ENCODE peak calls at places on chromosomes 2 and 18, in nine cellular contexts. C is adrenal gland, P is pancreas, O is A549, T is dorsolateral prefrontal cortex, N is AG04449, F is esophagus squamous epithelium, L is H7, Z is heart left ventricle. Q is an unnamed sample.
A peak's percentile ranks its signal among the peaks of the same experiment; 100 is the strongest.

GRCh38 chr2:109523536-109524361 is 90.0 kb downstream of the SEPTIN10 start:
- DNase-seq in C (no peak), P (no peak), O (no peak), T (no peak), N (no peak), F (no peak), L (peak; percentile 19), Z (no peak), Q (no peak)

GRCh38 chr2:221876016-221876415 is 303.9 kb upstream of the EPHA4 start:
- DNase-seq in C (no peak), P (no peak), O (no peak), T (no peak), N (no peak), F (no peak), L (no peak), Z (no peak), Q (no peak)

GRCh38 chr2:172613610-172614231 is 57.8 kb downstream of the PDK1 start:
- DNase-seq in C (no peak), P (no peak), O (no peak), T (no peak), N (no peak), F (no peak), L (peak; percentile 19), Z (no peak), Q (no peak)

GRCh38 chr2:46706264-46706983 is 209.2 kb downstream of the MCFD2 start:
- DNase-seq in C (no peak), P (no peak), O (no peak), T (no peak), N (no peak), F (no peak), L (no peak), Z (no peak), Q (no peak)

GRCh38 chr2:70094171-70094977 is 7.1 kb downstream of the PCBP1 start:
- DNase-seq in C (no peak), P (no peak), O (no peak), T (no peak), N (no peak), F (no peak), L (no peak), Z (no peak), Q (no peak)

GRCh38 chr18:63422087-63422861 is at the start of gene VPS4B:
- DNase-seq in C (peak; percentile 99), P (peak; percentile 98), O (peak; percentile 98), T (peak; percentile 99), N (peak; percentile 97), F (peak; percentile 98), L (peak; percentile 95), Z (peak; percentile 100), Q (peak; percentile 99)

GRCh38 chr18:46322411-46322891 is 218.3 kb downstream of the HAUS1 start:
- DNase-seq in C (no peak), P (no peak), O (peak; percentile 24), T (no peak), N (no peak), F (no peak), L (no peak), Z (no peak), Q (no peak)

GRCh38 chr2:237532225-237532624 is 34.1 kb upstream of the PRLH start:
- DNase-seq in C (no peak), P (no peak), O (no peak), T (no peak), N (no peak), F (no peak), L (no peak), Z (no peak), Q (no peak)

GRCh38 chr2:165762723-165763122 is 31.3 kb downstream of the GALNT3 start:
- DNase-seq in C (no peak), P (no peak), O (no peak), T (no peak), N (no peak), F (no peak), L (no peak), Z (no peak), Q (no peak)

GRCh38 chr2:136381722-136382633 is 264.0 kb upstream of the CXCR4 start:
- DNase-seq in C (peak; percentile 11), P (no peak), O (no peak), T (no peak), N (no peak), F (no peak), L (no peak), Z (no peak), Q (no peak)

GRCh38 chr2:171712051-171712450 is 24.8 kb downstream of the DYNC1I2 start:
- DNase-seq in C (no peak), P (no peak), O (no peak), T (no peak), N (peak; percentile 67), F (no peak), L (no peak), Z (no peak), Q (peak; percentile 75)

GRCh38 chr2:57943271-57943670 is 103.3 kb upstream of the VRK2 start:
- DNase-seq in C (no peak), P (no peak), O (peak; percentile 10), T (no peak), N (peak; percentile 14), F (no peak), L (no peak), Z (no peak), Q (peak; percentile 31)

GRCh38 chr2:42906557-42907380 is 114.4 kb upstream of the HAAO start:
- DNase-seq in C (no peak), P (no peak), O (no peak), T (no peak), N (no peak), F (no peak), L (peak; percentile 78), Z (peak; percentile 76), Q (no peak)
- H3K4me3 ChIP-seq in C (no peak overlapping the region), P (no peak overlapping the region), O (no peak overlapping the region), T (no peak overlapping the region), N (no peak overlapping the region), F (no peak overlapping the region), L (no peak overlapping the region), Z (peak overlapping the region; percentile 12), Q (no peak overlapping the region)

DNA sequence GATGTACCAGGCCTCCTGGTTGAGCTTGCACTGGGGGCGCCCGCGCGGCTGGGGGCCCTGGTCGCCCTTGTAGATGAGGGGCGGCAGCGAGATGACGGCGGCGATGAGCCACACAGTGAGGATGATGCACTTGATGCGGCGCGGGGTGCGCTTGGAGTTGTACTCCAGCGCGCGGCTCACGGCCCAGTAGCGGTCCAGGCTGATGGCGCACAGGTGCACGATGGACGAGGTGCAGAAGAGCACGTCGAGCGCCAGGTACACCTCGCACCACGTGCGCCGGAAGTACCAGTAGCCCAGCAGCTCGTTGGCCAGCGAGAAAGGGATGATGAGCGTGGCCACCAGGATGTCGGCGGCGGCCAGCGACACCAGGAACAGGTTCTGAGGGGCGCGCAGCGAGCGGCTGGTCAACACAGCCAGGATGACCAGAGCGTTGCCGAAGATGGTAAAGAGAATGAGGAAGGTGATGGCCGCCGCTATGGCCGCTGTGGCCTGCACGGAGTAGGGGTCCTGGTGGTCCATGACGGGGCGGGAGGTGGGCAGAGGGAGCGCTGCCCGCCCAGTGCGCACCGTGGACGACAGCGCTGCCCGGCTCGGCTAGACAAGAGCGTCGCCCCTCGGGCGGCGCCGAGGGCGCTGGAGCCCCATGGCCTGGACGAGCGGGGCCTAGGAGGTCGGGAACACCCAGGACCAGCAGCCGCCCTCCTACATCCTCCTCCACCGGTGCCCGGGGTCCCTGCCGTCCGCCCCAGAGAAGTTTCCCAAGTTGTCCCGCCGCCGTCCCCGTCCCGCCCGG is 544 bp downstream of the ADRA2B start:
- DNase-seq in C (no peak), P (peak; percentile 39), O (no peak), T (no peak), N (no peak), F (no peak), L (no peak), Z (peak; percentile 67), Q (no peak)
- H3K4me3 ChIP-seq in C (no peak overlapping the region), P (peak overlapping the region; percentile 59), O (peak overlapping the region; percentile 69), T (peak overlapping the region; percentile 43), N (peak overlapping the region; percentile 32), F (peak overlapping the region; percentile 81), L (peak overlapping the region; percentile 61), Z (peak overlapping the region; percentile 63), Q (peak overlapping the region; percentile 37)

GRCh38 chr18:79136742-79137141 is 67.5 kb downstream of the ATP9B start:
- DNase-seq in C (no peak), P (no peak), O (peak; percentile 4), T (no peak), N (no peak), F (no peak), L (no peak), Z (no peak), Q (no peak)

GRCh38 chr18:79133724-79134123 is 64.5 kb downstream of the ATP9B start:
- DNase-seq in C (no peak), P (peak; percentile 19), O (no peak), T (peak; percentile 39), N (no peak), F (no peak), L (no peak), Z (no peak), Q (no peak)

GRCh38 chr18:79135924-79136323 is 66.7 kb downstream of the ATP9B start:
- DNase-seq in C (no peak), P (no peak), O (no peak), T (no peak), N (no peak), F (no peak), L (no peak), Z (no peak), Q (no peak)

GRCh38 chr18:79139206-79139605 is 70.0 kb downstream of the ATP9B start:
- DNase-seq in C (no peak), P (no peak), O (no peak), T (no peak), N (no peak), F (no peak), L (no peak), Z (no peak), Q (no peak)
- H3K4me3 ChIP-seq in C (no peak overlapping the region), P (no peak overlapping the region), O (no peak overlapping the region), T (no peak overlapping the region), N (no peak overlapping the region), F (no peak overlapping the region), L (no peak overlapping the region), Z (no peak overlapping the region), Q (no peak overlapping the region)

GRCh38 chr18:62326646-62327348 is 1.7 kb downstream of the TNFRSF11A start:
- DNase-seq in C (no peak), P (no peak), O (no peak), T (no peak), N (no peak), F (no peak), L (no peak), Z (no peak), Q (no peak)
- H3K4me3 ChIP-seq in C (no peak overlapping the region), P (no peak overlapping the region), O (no peak overlapping the region), T (no peak overlapping the region), N (no peak overlapping the region), F (peak overlapping the region; percentile 53), L (no peak overlapping the region), Z (peak overlapping the region; percentile 55), Q (no peak overlapping the region)

DNA sequence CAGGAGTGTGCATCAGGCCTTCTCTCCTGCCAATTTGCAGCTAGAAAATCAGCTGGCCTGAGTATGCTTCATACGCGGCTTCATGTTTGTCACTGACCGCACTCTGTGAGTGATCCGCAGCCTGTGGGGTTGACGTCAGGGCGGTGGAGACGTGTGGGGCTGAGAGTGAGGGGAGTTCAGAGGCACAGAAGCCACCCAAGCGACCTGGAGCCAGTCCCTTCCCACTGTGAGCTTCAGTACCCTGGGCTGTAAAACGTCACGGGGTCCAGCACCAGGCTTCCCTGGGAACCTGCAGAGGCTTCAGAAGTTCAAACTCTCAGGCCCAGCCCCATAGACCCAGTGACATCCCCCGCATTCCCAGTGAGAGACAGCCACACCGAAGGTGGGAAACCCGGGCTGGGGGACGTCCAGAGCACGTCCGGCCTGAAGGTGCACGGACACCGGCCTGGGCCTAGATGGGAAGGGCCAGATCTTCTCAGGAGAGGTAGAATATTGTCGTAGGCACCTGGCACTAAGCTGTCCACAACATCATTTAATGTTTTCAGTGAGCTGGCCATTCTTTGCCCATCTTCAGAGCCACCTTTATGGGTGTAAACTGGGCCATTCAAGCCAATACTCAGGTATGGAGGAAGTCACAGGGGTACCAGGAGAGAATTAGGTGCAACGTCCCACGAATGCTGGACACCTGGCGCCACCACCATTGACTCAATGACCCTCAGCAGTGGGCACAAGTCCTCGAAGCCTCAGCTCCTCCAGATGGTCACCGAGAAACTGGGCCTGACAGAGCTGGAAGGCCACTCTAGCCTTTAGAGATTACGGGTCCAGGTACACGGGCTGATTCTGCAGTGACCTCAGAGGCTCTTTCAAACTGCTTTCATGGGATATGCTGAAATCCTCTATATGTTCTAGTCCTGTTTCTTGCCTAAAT is 235.6 kb upstream of the MYT1L start:
- DNase-seq in C (no peak), P (no peak), O (no peak), T (peak; percentile 13), N (no peak), F (no peak), L (no peak), Z (no peak), Q (no peak)
- H3K4me3 ChIP-seq in C (no peak overlapping the region), P (no peak overlapping the region), O (no peak overlapping the region), T (no peak overlapping the region), N (no peak overlapping the region), F (no peak overlapping the region), L (no peak overlapping the region), Z (no peak overlapping the region), Q (no peak overlapping the region)